ENCODE peak calls at places on chromosomes 6 and 20, in seven cellular contexts. Z, V, R, C, E, Y and S are unnamed samples.

GRCh38 chr6:28090902-28091586 is 10.7 kb downstream of the ZNF165 start:
- DNase-seq in Z (no peak), V (no peak), R (no peak), C (no peak), E (no peak), Y (no peak), S (no peak)

GRCh38 chr6:113960795-113961194 is 10.2 kb downstream of the HDAC2 start:
- DNase-seq in Z (no peak), V (no peak), R (no peak), C (no peak), E (no peak), Y (no peak), S (no peak)

GRCh38 chr6:108365488-108365887 is 70.6 kb downstream of the AFG1L start:
- DNase-seq in Z (no peak), V (no peak), R (no peak), C (no peak), E (no peak), Y (no peak), S (peak)

GRCh38 chr20:44579313-44580090 is 2.9 kb upstream of the PKIG start:
- DNase-seq in Z (no peak), V (no peak), R (no peak), C (no peak), E (no peak), Y (no peak), S (no peak)

GRCh38 chr6:167209577-167209975 is 51.8 kb upstream of the GPR31 start:
- DNase-seq in Z (peak), V (no peak), R (no peak), C (no peak), E (no peak), Y (no peak), S (no peak)

GRCh38 chr6:33765368-33765767 is 18.7 kb upstream of the IP6K3 start:
- DNase-seq in Z (no peak), V (no peak), R (no peak), C (no peak), E (no peak), Y (no peak), S (no peak)

GRCh38 chr20:5039255-5039657 is 37.9 kb upstream of the SLC23A2 start:
- DNase-seq in Z (no peak), V (no peak), R (no peak), C (no peak), E (no peak), Y (no peak), S (no peak)

GRCh38 chr20:45890077-45890996 is 671 bp downstream of the NEURL2 start:
- DNase-seq in Z (peak), V (no peak), R (no peak), C (peak), E (peak), Y (peak), S (peak)

GRCh38 chr6:96058094-96058493 is 42.3 kb downstream of the FUT9 start:
- DNase-seq in Z (no peak), V (no peak), R (no peak), C (no peak), E (no peak), Y (no peak), S (no peak)

GRCh38 chr6:35728663-35729348 is 8.0 kb upstream of the ARMC12 start:
- DNase-seq in Z (no peak), V (no peak), R (no peak), C (no peak), E (no peak), Y (peak), S (no peak)

DNA sequence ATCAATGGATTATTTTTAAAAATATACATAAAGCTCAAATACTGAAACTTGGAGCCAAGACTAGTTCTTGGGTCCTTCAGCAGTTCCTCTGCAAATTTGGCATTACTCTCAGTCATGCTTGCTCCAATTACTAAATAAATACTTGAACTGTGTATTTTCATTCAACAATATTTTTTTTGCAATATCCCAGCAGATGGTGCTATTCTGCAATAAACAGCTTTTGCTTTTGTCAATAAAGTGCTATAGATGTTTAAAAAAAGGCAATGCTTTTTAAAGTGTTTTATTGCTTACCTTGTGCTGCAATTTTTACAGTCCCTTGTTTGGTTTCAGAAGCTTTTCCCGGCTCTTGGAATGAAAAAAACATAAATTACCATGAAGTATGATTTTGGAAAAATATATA is 243.4 kb downstream of the TRDN start:
- DNase-seq in Z (no peak), V (no peak), R (no peak), C (no peak), E (peak), Y (no peak), S (peak)
- TF ChIP-seq CTCF in Z (peak), V (no peak), R (peak), C (peak), E (peak), Y (no peak), S (peak)

GRCh38 chr6:137341721-137342195 is 122.6 kb upstream of the IFNGR1 start:
- DNase-seq in Z (peak), V (no peak), R (peak), C (no peak), E (peak), Y (no peak), S (peak)
- H3K4me3 ChIP-seq in Z (no peak), V (no peak), R (no peak), C (no peak), E (no peak), Y (no peak), S (no peak)

GRCh38 chr20:38115205-38115604 is 49.9 kb downstream of the TGM2 start:
- DNase-seq in Z (peak), V (no peak), R (no peak), C (peak), E (no peak), Y (no peak), S (no peak)

GRCh38 chr20:38117205-38117604 is 47.9 kb downstream of the TGM2 start:
- DNase-seq in Z (no peak), V (no peak), R (no peak), C (no peak), E (no peak), Y (no peak), S (no peak)

GRCh38 chr20:38117635-38118034 is 47.4 kb downstream of the TGM2 start:
- DNase-seq in Z (peak), V (no peak), R (peak), C (no peak), E (peak), Y (no peak), S (peak)

GRCh38 chr20:38115896-38116295 is 49.2 kb downstream of the TGM2 start:
- DNase-seq in Z (no peak), V (no peak), R (no peak), C (no peak), E (no peak), Y (no peak), S (no peak)

DNA sequence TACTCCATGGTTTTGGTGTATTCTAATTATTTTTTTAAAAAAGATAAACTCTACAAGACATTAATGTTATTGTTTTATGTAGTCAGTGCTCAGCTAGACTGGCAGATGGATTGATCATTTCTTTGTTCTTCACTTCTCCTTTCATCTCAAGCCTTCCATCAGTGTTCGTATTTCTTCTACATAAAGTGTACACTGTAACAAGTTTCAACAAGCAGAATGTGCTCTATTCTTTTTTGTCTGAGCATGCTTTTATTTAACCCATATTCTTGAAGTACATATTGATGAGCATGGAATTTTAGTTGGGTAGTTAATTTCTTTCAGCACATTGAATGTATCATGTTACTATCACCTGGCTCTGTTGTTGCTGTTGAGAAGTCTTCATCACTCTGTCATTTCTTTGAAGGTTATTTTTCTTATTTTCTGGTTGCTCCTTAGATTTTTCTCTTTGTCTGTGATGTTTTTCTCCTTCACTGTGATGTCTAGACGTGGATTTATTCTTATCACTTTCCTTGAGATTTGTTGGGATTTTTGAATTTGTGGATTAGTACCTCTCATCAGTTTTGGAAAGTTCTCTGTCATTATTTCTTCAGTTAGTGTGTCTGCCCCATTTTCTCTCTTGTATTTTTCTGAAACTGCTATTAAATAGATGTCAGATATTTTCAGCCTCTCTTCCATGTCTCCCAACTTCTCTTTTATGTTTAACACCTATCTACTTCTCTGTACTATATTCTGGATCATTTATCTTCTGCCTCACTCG is 48.5 kb downstream of the TGM2 start:
- DNase-seq in Z (no peak), V (no peak), R (no peak), C (no peak), E (no peak), Y (no peak), S (no peak)
- TF ChIP-seq CTCF in Z (no peak), V (no peak), R (no peak), C (no peak), E (no peak), Y (no peak), S (no peak)

GRCh38 chr6:4803343-4803744 is 27.1 kb downstream of the CDYL start:
- DNase-seq in Z (no peak), V (no peak), R (no peak), C (no peak), E (no peak), Y (no peak), S (no peak)

GRCh38 chr6:4805553-4806307 is 29.5 kb downstream of the CDYL start:
- DNase-seq in Z (peak), V (no peak), R (no peak), C (no peak), E (peak), Y (peak), S (peak)

GRCh38 chr6:4804095-4804494 is 27.9 kb downstream of the CDYL start:
- DNase-seq in Z (peak), V (no peak), R (no peak), C (no peak), E (peak), Y (no peak), S (peak)

GRCh38 chr6:4808396-4808795 is 32.2 kb downstream of the CDYL start:
- DNase-seq in Z (no peak), V (no peak), R (no peak), C (no peak), E (no peak), Y (no peak), S (no peak)

GRCh38 chr6:4806308-4807190 is 30.3 kb downstream of the CDYL start:
- DNase-seq in Z (no peak), V (no peak), R (no peak), C (no peak), E (no peak), Y (no peak), S (no peak)
- H3K4me3 ChIP-seq in Z (no peak), V (no peak), R (no peak), C (no peak), E (no peak), Y (no peak), S (no peak)

DNA sequence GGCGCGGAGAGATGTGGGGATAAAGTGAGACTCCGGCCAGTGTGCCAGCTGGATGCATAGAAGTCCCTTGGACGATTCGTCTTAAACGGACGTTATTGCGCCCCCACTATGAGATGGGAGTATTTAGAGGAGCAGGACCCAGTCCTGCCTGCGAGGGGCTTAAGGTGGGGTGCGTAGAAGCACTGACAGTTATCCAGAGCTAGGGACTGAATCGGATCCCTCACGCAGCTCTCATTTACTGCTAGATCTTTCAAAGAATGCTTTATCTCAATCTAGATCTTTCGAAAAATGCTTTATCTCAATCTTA is 648 bp downstream of the NT5E start:
- DNase-seq in Z (no peak), V (no peak), R (no peak), C (no peak), E (peak), Y (no peak), S (no peak)
- TF ChIP-seq CTCF in Z (no peak), V (no peak), R (no peak), C (no peak), E (peak), Y (no peak), S (no peak)

GRCh38 chr20:49938173-49939163 is 2.3 kb downstream of the RNF114 start:
- DNase-seq in Z (no peak), V (no peak), R (no peak), C (peak), E (peak), Y (peak), S (peak)
- H3K4me3 ChIP-seq in Z (peak), V (peak), R (peak), C (no peak), E (peak), Y (no peak), S (peak)

GRCh38 chr6:6131492-6132109 is 124.9 kb upstream of the NRN1 start:
- DNase-seq in Z (peak), V (no peak), R (no peak), C (no peak), E (peak), Y (no peak), S (no peak)
- TF ChIP-seq CTCF in Z (peak), V (peak), R (peak), C (no peak), E (peak), Y (no peak), S (peak)